ENCODE peak calls at places on chromosomes 16 and 17, in seven cellular contexts. M is stimulated activated CD4-positive, alpha-beta T cell treated with anti-CD3 and anti-CD28 coated beads, Interleukin-2, amount 100 ng/mL, for 48 hours; F is NCI-H1930; D is psoas muscle; N is EL; Q is lower leg skin; J is CD8-positive, alpha-beta memory T cell. T is an unnamed sample.

GRCh38 chr17:78645421-78646295 is 68.5 kb upstream of the DNAH17 start:
- DNase-seq in M (peak), F (no peak), D (peak), N (peak), Q (peak), J (no peak), T (no peak)

GRCh38 chr16:48536600-48537200 is 73.3 kb downstream of the N4BP1 start:
- DNase-seq in M (no peak), F (no peak), D (no peak), N (no peak), Q (no peak), J (no peak), T (peak)

GRCh38 chr16:30437511-30438046 is 7.7 kb upstream of the DCTPP1 start:
- DNase-seq in M (no peak), F (no peak), D (no peak), N (no peak), Q (no peak), J (no peak), T (no peak)

GRCh38 chr17:29368926-29369325 is 21.2 kb upstream of the TAOK1 start:
- DNase-seq in M (no peak), F (no peak), D (no peak), N (no peak), Q (no peak), J (no peak), T (no peak)

GRCh38 chr17:75893305-75894048 is 3.3 kb downstream of the TRIM65 start:
- DNase-seq in M (no peak), F (no peak), D (no peak), N (no peak), Q (no peak), J (no peak), T (no peak)

GRCh38 chr16:66058181-66058580 is 308.3 kb upstream of the CDH5 start:
- DNase-seq in M (no peak), F (no peak), D (no peak), N (peak), Q (no peak), J (no peak), T (no peak)

GRCh38 chr17:37327341-37328090 is 48.3 kb upstream of the C17orf78 start:
- DNase-seq in M (no peak), F (no peak), D (no peak), N (peak), Q (no peak), J (no peak), T (no peak)

GRCh38 chr16:35319536-35320192 is 1860.3 kb downstream of the TP53TG3F start:
- DNase-seq in M (no peak), F (no peak), D (no peak), N (no peak), Q (no peak), J (no peak), T (no peak)

GRCh38 chr17:31722251-31723056 is 136.6 kb downstream of the COPRS start:
- DNase-seq in M (no peak), F (no peak), D (no peak), N (peak), Q (no peak), J (no peak), T (no peak)

GRCh38 chr16:82070656-82071369 is 35.8 kb downstream of the HSD17B2 start:
- DNase-seq in M (no peak), F (no peak), D (no peak), N (peak), Q (no peak), J (no peak), T (no peak)

GRCh38 chr17:12252442-12252841 is 231.8 kb downstream of the MAP2K4 start:
- DNase-seq in M (no peak), F (no peak), D (no peak), N (no peak), Q (no peak), J (no peak), T (no peak)

GRCh38 chr16:28297784-28298510 is 5.6 kb downstream of the SBK1 start:
- DNase-seq in M (no peak), F (no peak), D (no peak), N (no peak), Q (no peak), J (no peak), T (no peak)

GRCh38 chr17:55433629-55434422 is 12.2 kb upstream of the MMD start:
- DNase-seq in M (no peak), F (no peak), D (no peak), N (peak), Q (no peak), J (no peak), T (peak)

GRCh38 chr16:30142672-30143346 is 19.8 kb upstream of the MAPK3 start:
- DNase-seq in M (no peak), F (no peak), D (no peak), N (no peak), Q (no peak), J (no peak), T (peak)

GRCh38 chr17:45813051-45813731 is 29.1 kb downstream of the CRHR1 start:
- DNase-seq in M (no peak), F (no peak), D (no peak), N (no peak), Q (no peak), J (no peak), T (no peak)

GRCh38 chr17:73532441-73532901 is 111.8 kb downstream of the SDK2 start:
- DNase-seq in M (no peak), F (no peak), D (no peak), N (no peak), Q (no peak), J (no peak), T (no peak)

GRCh38 chr16:89053725-89054029 is 40.0 kb upstream of the ACSF3 start:
- DNase-seq in M (no peak), F (no peak), D (no peak), N (no peak), Q (no peak), J (no peak), T (no peak)

GRCh38 chr16:15593235-15593634 is 49.7 kb downstream of the MARF1 start:
- DNase-seq in M (no peak), F (no peak), D (no peak), N (no peak), Q (no peak), J (no peak), T (no peak)

GRCh38 chr16:70725912-70726828 is 40.3 kb upstream of the MTSS2 start:
- DNase-seq in M (no peak), F (no peak), D (peak), N (no peak), Q (no peak), J (no peak), T (no peak)

GRCh38 chr17:35213412-35213925 is 19.3 kb upstream of the SLC35G3 start:
- DNase-seq in M (no peak), F (no peak), D (no peak), N (no peak), Q (no peak), J (no peak), T (no peak)

GRCh38 chr16:57131351-57131970 is 39.1 kb downstream of the CPNE2 start:
- DNase-seq in M (no peak), F (no peak), D (no peak), N (no peak), Q (no peak), J (no peak), T (no peak)

GRCh38 chr16:29028457-29029167 is 43.8 kb downstream of the LAT start:
- DNase-seq in M (no peak), F (no peak), D (no peak), N (no peak), Q (no peak), J (no peak), T (no peak)

GRCh38 chr16:57235128-57236092 is 9.6 kb upstream of the ARL2BP start:
- DNase-seq in M (peak), F (no peak), D (no peak), N (peak), Q (no peak), J (no peak), T (no peak)

GRCh38 chr17:75588546-75589016 is 981 bp downstream of the MYO15B start:
- DNase-seq in M (no peak), F (no peak), D (peak), N (no peak), Q (peak), J (no peak), T (no peak)

GRCh38 chr17:42809250-42809649 is 10.6 kb downstream of the CNTD1 start:
- DNase-seq in M (no peak), F (no peak), D (peak), N (peak), Q (no peak), J (no peak), T (no peak)

GRCh38 chr16:10981697-10982216 is 37.4 kb downstream of the CLEC16A start:
- DNase-seq in M (no peak), F (no peak), D (no peak), N (no peak), Q (peak), J (no peak), T (no peak)

T was measured in GF-D8.